ENCODE peak calls at places on chromosome 7, in nine cellular contexts. A is nephron progenitor cell, E is neural progenitor cell, Q is endodermal cell, X is thoracic aorta, N is Calu3, F is mesothelial cell of epicardium, D is GM13977, J is transverse colon. U is an unnamed sample.

GRCh38 chr7:75056476-75056875 is 17.1 kb downstream of the RCC1L start:
- DNase-seq in A (no peak), E (no peak), Q (no peak), X (no peak), N (no peak), F (no peak), D (no peak), J (no peak), U (no peak)

GRCh38 chr7:121198502-121198901 is 130.3 kb upstream of the WNT16 start:
- DNase-seq in A (no peak), E (no peak), Q (no peak), X (no peak), N (no peak), F (no peak), D (no peak), J (no peak), U (no peak)

GRCh38 chr7:95470452-95470851 is 15.3 kb upstream of the ASB4 start:
- DNase-seq in A (no peak), E (peak), Q (no peak), X (no peak), N (no peak), F (no peak), D (peak), J (peak), U (peak)

GRCh38 chr7:159022238-159022993 is 122.3 kb downstream of the VIPR2 start:
- DNase-seq in A (no peak), E (no peak), Q (peak), X (no peak), N (no peak), F (no peak), D (no peak), J (no peak), U (no peak)

GRCh38 chr7:24283900-24284698 is at the start of gene NPY:
- DNase-seq in A (peak), E (peak), Q (peak), X (no peak), N (no peak), F (no peak), D (no peak), J (no peak), U (peak)

GRCh38 chr7:13159467-13160184 is 472.2 kb downstream of the ARL4A start:
- DNase-seq in A (no peak), E (no peak), Q (no peak), X (no peak), N (no peak), F (no peak), D (no peak), J (no peak), U (no peak)

GRCh38 chr7:41997151-41997550 is 239.9 kb downstream of the GLI3 start:
- DNase-seq in A (no peak), E (no peak), Q (no peak), X (no peak), N (no peak), F (no peak), D (no peak), J (no peak), U (no peak)

GRCh38 chr7:128891942-128892269 is 18.6 kb downstream of the KCP start:
- DNase-seq in A (no peak), E (no peak), Q (no peak), X (no peak), N (no peak), F (no peak), D (no peak), J (no peak), U (no peak)

GRCh38 chr7:32501522-32501921 is 6.2 kb downstream of the AVL9 start:
- DNase-seq in A (no peak), E (no peak), Q (no peak), X (no peak), N (no peak), F (no peak), D (no peak), J (no peak), U (peak)

GRCh38 chr7:935321-936130 is 19.0 kb downstream of the ADAP1 start:
- DNase-seq in A (no peak), E (no peak), Q (no peak), X (no peak), N (no peak), F (no peak), D (no peak), J (peak), U (no peak)

GRCh38 chr7:17697128-17697881 is 243.0 kb downstream of the SNX13 start:
- DNase-seq in A (no peak), E (no peak), Q (no peak), X (no peak), N (no peak), F (no peak), D (no peak), J (no peak), U (no peak)

GRCh38 chr7:3267928-3268690 is 32.9 kb upstream of the SDK1 start:
- DNase-seq in A (no peak), E (no peak), Q (no peak), X (no peak), N (no peak), F (no peak), D (no peak), J (no peak), U (no peak)

GRCh38 chr7:89246196-89246595 is 450.7 kb upstream of the TEX47 start:
- DNase-seq in A (no peak), E (no peak), Q (peak), X (no peak), N (no peak), F (no peak), D (no peak), J (no peak), U (no peak)

GRCh38 chr7:85068796-85069195 is 118.1 kb downstream of the SEMA3D start:
- DNase-seq in A (no peak), E (no peak), Q (no peak), X (no peak), N (no peak), F (no peak), D (no peak), J (no peak), U (no peak)

GRCh38 chr7:36473454-36474282 is 84.0 kb downstream of the ANLN start:
- DNase-seq in A (peak), E (peak), Q (peak), X (no peak), N (peak), F (peak), D (peak), J (peak), U (peak)

GRCh38 chr7:132200141-132200540 is 376.1 kb downstream of the PLXNA4 start:
- DNase-seq in A (no peak), E (no peak), Q (no peak), X (no peak), N (no peak), F (no peak), D (no peak), J (no peak), U (no peak)

GRCh38 chr7:16450366-16450765 is 15.2 kb downstream of the SOSTDC1 start:
- DNase-seq in A (no peak), E (no peak), Q (no peak), X (no peak), N (no peak), F (no peak), D (no peak), J (no peak), U (no peak)

GRCh38 chr7:5695037-5695708 is 86.3 kb downstream of the RNF216 start:
- DNase-seq in A (no peak), E (no peak), Q (no peak), X (no peak), N (no peak), F (no peak), D (peak), J (peak), U (no peak)

GRCh38 chr7:139016931-139017511 is 18.8 kb downstream of the ZC3HAV1L start:
- DNase-seq in A (peak), E (peak), Q (peak), X (no peak), N (peak), F (no peak), D (peak), J (peak), U (peak)

GRCh38 chr7:46089281-46089680 is 168.2 kb upstream of the IGFBP3 start:
- DNase-seq in A (no peak), E (no peak), Q (no peak), X (no peak), N (no peak), F (no peak), D (no peak), J (no peak), U (no peak)

GRCh38 chr7:93016085-93016471 is 101.7 kb downstream of the SAMD9 start:
- DNase-seq in A (peak), E (no peak), Q (no peak), X (no peak), N (no peak), F (no peak), D (no peak), J (peak), U (peak)

GRCh38 chr7:93015193-93016084 is 102.3 kb downstream of the SAMD9 start:
- DNase-seq in A (no peak), E (no peak), Q (no peak), X (no peak), N (no peak), F (no peak), D (no peak), J (no peak), U (peak)

GRCh38 chr7:98802088-98802780 is 67.6 kb downstream of the TMEM130 start:
- DNase-seq in A (peak), E (peak), Q (peak), X (peak), N (peak), F (peak), D (peak), J (peak), U (peak)

GRCh38 chr7:132817844-132818427 is 241.7 kb upstream of the PLXNA4 start:
- DNase-seq in A (peak), E (no peak), Q (no peak), X (no peak), N (no peak), F (no peak), D (no peak), J (no peak), U (no peak)

GRCh38 chr7:139422126-139422525 is 61.3 kb downstream of the KLRG2 start:
- DNase-seq in A (no peak), E (no peak), Q (no peak), X (no peak), N (no peak), F (no peak), D (no peak), J (no peak), U (no peak)

GRCh38 chr7:53542164-53542563 is 506.7 kb downstream of the POM121L12 start:
- DNase-seq in A (no peak), E (no peak), Q (no peak), X (no peak), N (no peak), F (no peak), D (no peak), J (no peak), U (no peak)

GRCh38 chr7:44967571-44968446 is 11.0 kb downstream of the MYO1G start:
- DNase-seq in A (peak), E (peak), Q (peak), X (no peak), N (no peak), F (no peak), D (no peak), J (no peak), U (no peak)

GRCh38 chr7:98613601-98614425 is 3.3 kb upstream of the NPTX2 start:
- DNase-seq in A (peak), E (peak), Q (peak), X (no peak), N (peak), F (no peak), D (no peak), J (no peak), U (peak)

GRCh38 chr7:31858051-31858450 is 171.0 kb downstream of the PPP1R17 start:
- DNase-seq in A (no peak), E (no peak), Q (no peak), X (no peak), N (no peak), F (no peak), D (no peak), J (no peak), U (no peak)

GRCh38 chr7:116433246-116433645 is 66.3 kb upstream of the CAV2 start:
- DNase-seq in A (no peak), E (no peak), Q (no peak), X (no peak), N (no peak), F (no peak), D (no peak), J (no peak), U (no peak)

GRCh38 chr7:148142660-148143248 is 447.8 kb upstream of the C7orf33 start:
- DNase-seq in A (peak), E (peak), Q (peak), X (no peak), N (peak), F (no peak), D (peak), J (peak), U (peak)

GRCh38 chr7:80719261-80719660 is 80.8 kb downstream of the CD36 start:
- DNase-seq in A (no peak), E (no peak), Q (no peak), X (no peak), N (no peak), F (no peak), D (no peak), J (no peak), U (no peak)

GRCh38 chr7:23012797-23013714 is 874 bp downstream of the HYCC1 start:
- DNase-seq in A (peak), E (peak), Q (peak), X (no peak), N (peak), F (peak), D (no peak), J (peak), U (no peak)

GRCh38 chr7:94206295-94206694 is 188.4 kb upstream of the COL1A2 start:
- DNase-seq in A (no peak), E (no peak), Q (no peak), X (no peak), N (no peak), F (no peak), D (no peak), J (no peak), U (no peak)

GRCh38 chr7:69403169-69403568 is 195.1 kb upstream of the AUTS2 start:
- DNase-seq in A (peak), E (peak), Q (peak), X (no peak), N (no peak), F (no peak), D (peak), J (no peak), U (peak)

GRCh38 chr7:64608116-64608910 is 45.4 kb upstream of the ZNF680 start:
- DNase-seq in A (no peak), E (no peak), Q (no peak), X (no peak), N (no peak), F (no peak), D (no peak), J (no peak), U (no peak)

GRCh38 chr7:18815261-18815840 is 302.1 kb downstream of the TWIST1 start:
- DNase-seq in A (no peak), E (no peak), Q (no peak), X (no peak), N (no peak), F (no peak), D (no peak), J (no peak), U (no peak)

DNA sequence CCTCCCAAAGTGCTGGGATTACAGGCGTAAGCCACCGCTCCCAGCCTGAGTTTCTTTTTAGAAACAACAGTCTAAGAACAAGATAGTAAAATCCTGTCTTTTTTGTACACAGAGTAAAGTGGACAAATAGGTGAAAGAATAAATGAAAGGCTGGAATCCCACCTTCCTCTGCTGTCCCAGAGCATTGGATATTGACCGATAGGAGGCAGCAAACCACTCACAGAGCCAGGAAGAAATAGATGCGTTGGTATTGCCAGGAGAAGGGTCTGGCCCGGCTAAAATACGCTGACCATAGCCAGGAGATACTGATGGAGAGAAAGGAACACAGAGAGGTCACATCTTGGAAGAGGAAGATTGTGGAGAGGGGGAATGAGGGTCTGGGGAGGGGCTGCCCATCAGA is 11.4 kb upstream of the ZNF12 start:
- DNase-seq in A (no peak), E (peak), Q (no peak), X (no peak), N (no peak), F (no peak), D (no peak), J (no peak), U (no peak)
- TF ChIP-seq CTCF in A (no peak), E (peak), Q (peak), X (no peak), N (no peak), F (no peak), D (peak), J (peak), U (no peak)

DNA sequence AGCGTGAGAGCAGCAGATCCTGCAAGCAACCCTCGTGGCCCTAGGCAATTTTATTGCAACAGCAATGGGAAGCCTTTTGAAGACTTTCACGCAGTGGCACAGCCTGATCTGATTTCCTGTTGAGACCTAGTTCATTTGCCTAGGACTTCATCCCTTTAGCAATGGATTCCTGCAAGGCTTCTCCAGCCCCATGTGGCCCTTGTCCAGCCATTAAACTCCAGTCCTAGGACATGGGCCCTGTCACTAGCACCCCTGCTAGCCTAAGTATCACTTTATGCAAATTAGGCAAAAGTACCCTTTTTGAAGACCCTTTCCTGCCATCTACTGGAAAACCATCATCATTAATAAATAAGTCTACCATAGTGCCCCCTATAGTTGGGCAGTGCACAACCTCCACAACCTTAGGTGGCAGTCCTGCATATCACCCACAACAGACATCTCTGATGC is 379.4 kb downstream of the GALNT17 start:
- DNase-seq in A (no peak), E (peak), Q (peak), X (no peak), N (no peak), F (no peak), D (no peak), J (no peak), U (no peak)
- TF ChIP-seq CTCF in A (no peak), E (peak), Q (peak), X (no peak), N (no peak), F (no peak), D (no peak), J (no peak), U (no peak)

GRCh38 chr7:86904949-86905834 is 154.3 kb downstream of the ELAPOR2 start:
- DNase-seq in A (peak), E (peak), Q (peak), X (no peak), N (peak), F (no peak), D (peak), J (no peak), U (peak)
- TF ChIP-seq CTCF in A (peak), E (peak), Q (peak), X (no peak), N (peak), F (no peak), D (peak), J (peak), U (peak)

GRCh38 chr7:113768256-113768847 is 150.5 kb downstream of the PPP1R3A start:
- DNase-seq in A (no peak), E (no peak), Q (no peak), X (no peak), N (no peak), F (no peak), D (no peak), J (no peak), U (no peak)
- TF ChIP-seq CTCF in A (no peak), E (no peak), Q (no peak), X (no peak), N (no peak), F (no peak), D (no peak), J (no peak), U (no peak)

GRCh38 chr7:108569381-108570145 is at the start of the genes DNAJB9 and THAP5:
- DNase-seq in A (peak), E (peak), Q (peak), X (peak), N (peak), F (peak), D (peak), J (peak), U (peak)
- TF ChIP-seq CTCF in A (no peak), E (no peak), Q (no peak), X (no peak), N (no peak), F (no peak), D (no peak), J (no peak), U (no peak)

GRCh38 chr7:108118959-108119358 is 11.2 kb downstream of the LAMB4 start:
- DNase-seq in A (no peak), E (no peak), Q (no peak), X (no peak), N (no peak), F (no peak), D (no peak), J (no peak), U (no peak)
- TF ChIP-seq CTCF in A (no peak), E (peak), Q (peak), X (no peak), N (no peak), F (no peak), D (no peak), J (no peak), U (no peak)

DNA sequence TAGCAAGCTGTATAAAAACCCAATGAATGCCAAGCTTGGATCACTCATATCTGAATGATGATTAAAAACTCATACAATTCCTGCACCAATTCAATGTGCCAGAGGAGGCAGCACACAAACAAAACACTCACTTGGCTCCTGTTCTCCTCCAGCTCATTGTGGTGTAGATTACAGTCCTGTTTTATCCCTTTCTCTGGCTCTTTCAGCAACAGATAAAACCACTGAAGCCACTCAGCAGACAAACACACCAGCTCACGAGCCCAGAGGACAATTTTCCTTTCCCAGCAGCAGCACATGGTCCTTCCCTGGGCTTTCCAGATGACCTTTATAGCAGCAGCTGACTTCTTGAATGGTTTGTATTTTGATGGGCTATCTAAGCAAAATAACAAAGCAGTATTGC is 107.3 kb upstream of the STARD3NL start:
- DNase-seq in A (no peak), E (peak), Q (peak), X (no peak), N (peak), F (no peak), D (no peak), J (no peak), U (peak)
- TF ChIP-seq CTCF in A (peak), E (peak), Q (peak), X (no peak), N (peak), F (peak), D (no peak), J (peak), U (peak)

DNA sequence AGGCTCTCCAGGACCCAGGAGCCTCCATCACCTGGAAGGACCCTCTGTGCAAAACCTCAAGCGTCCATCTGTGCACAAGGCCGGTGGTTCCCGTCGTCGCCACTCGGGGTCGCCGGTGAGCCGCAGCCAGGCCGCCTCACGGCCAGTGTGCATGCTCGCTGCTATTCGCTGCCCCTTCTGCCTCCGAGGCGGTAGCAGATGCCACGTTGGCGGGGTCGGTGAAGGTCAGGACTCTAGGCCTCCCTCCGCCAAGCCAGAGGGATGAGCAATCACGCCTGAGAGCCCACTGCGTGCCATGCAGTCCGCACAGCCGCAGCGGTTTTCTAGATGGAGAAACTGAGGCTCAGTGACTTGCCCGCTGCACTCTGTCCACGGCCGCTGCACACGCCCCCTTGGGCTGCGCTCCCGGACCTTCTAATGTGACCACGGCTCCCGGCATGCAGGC is 5.7 kb downstream of the UPK3B start:
- DNase-seq in A (no peak), E (no peak), Q (no peak), X (no peak), N (no peak), F (no peak), D (peak), J (peak), U (peak)
- TF ChIP-seq CTCF in A (no peak), E (no peak), Q (no peak), X (peak), N (no peak), F (no peak), D (peak), J (no peak), U (peak)